ENCODE peak calls at places on chromosomes 1 and 21, in nine cellular contexts. A is H1, G is HepG2, J is suprapubic skin, S is transverse colon, L is GM23338, Q is sigmoid colon, U is K562, V is HCT116. K is an unnamed sample.

GRCh38 chr1:160117709-160118183 is 2.2 kb downstream of the ATP1A2 start:
- DNase-seq in S (peak), L (no peak), J (no peak), U (no peak), V (no peak), Q (peak), G (no peak), A (no peak), K (no peak)

GRCh38 chr1:150528196-150528595 is 12.6 kb downstream of the FALEC start:
- DNase-seq in S (no peak), Q (no peak), L (no peak), V (no peak), A (no peak), J (no peak), G (no peak), U (no peak), K (no peak)

GRCh38 chr1:91091812-91092211 is 70.0 kb upstream of the ZNF644 start:
- DNase-seq in S (no peak), V (no peak), J (no peak), A (no peak), U (no peak), Q (no peak), G (peak), L (no peak), K (no peak)

GRCh38 chr1:15176898-15177665 is 23.5 kb downstream of the TMEM51 start:
- DNase-seq in L (no peak), U (no peak), S (no peak), Q (no peak), A (no peak), V (no peak), G (no peak), J (no peak), K (no peak)

GRCh38 chr1:38942664-38943428 is 1.2 kb upstream of the RHBDL2 start:
- DNase-seq in G (peak), J (no peak), Q (no peak), L (no peak), V (no peak), A (no peak), U (no peak), S (no peak), K (no peak)

GRCh38 chr1:145719230-145720079 is at the start of gene CD160:
- DNase-seq in J (no peak), L (peak), V (no peak), A (no peak), G (no peak), U (no peak), Q (no peak), S (no peak), K (no peak)

GRCh38 chr21:44817914-44818635 is at the start of gene SUMO3:
- DNase-seq in G (peak), V (no peak), S (peak), Q (peak), A (no peak), L (peak), J (no peak), U (peak), K (peak)

GRCh38 chr1:152141971-152142584 is 16.9 kb downstream of the RPTN start:
- DNase-seq in G (peak), Q (no peak), V (peak), A (peak), U (peak), L (peak), S (peak), J (no peak), K (no peak)

GRCh38 chr1:89865498-89866385 is 44.9 kb downstream of the LRRC8D start:
- DNase-seq in A (no peak), V (peak), U (no peak), L (no peak), Q (no peak), G (no peak), S (no peak), J (no peak), K (no peak)

GRCh38 chr1:206117151-206117948 is at the start of gene AVPR1B:
- DNase-seq in U (no peak), V (no peak), A (peak), Q (no peak), S (peak), J (no peak), L (peak), G (no peak), K (peak)

GRCh38 chr1:59026472-59026948 is 242.7 kb upstream of the JUN start:
- DNase-seq in L (no peak), A (no peak), Q (no peak), V (no peak), U (no peak), J (no peak), G (no peak), S (no peak), K (no peak)

GRCh38 chr1:109214695-109215623 is 1.2 kb downstream of the SARS1 start:
- DNase-seq in Q (peak), G (peak), L (peak), U (peak), V (peak), J (no peak), A (no peak), S (peak), K (peak)

GRCh38 chr1:51679435-51679834 is 62.5 kb downstream of the OSBPL9 start:
- DNase-seq in J (no peak), L (no peak), S (no peak), G (no peak), U (no peak), A (no peak), V (no peak), Q (no peak), K (no peak)

GRCh38 chr1:203046984-203047630 is 20.8 kb downstream of the PPFIA4 start:
- DNase-seq in J (no peak), Q (no peak), L (no peak), U (no peak), G (no peak), S (no peak), V (no peak), A (no peak), K (no peak)

GRCh38 chr1:158506369-158506987 is 34.5 kb downstream of the OR10R2 start:
- DNase-seq in V (no peak), Q (no peak), U (peak), L (peak), J (no peak), S (peak), A (peak), G (peak), K (no peak)

GRCh38 chr1:77513839-77514763 is 168.4 kb downstream of the ZZZ3 start:
- DNase-seq in S (no peak), V (no peak), A (peak), L (peak), Q (no peak), U (no peak), J (no peak), G (no peak), K (no peak)

GRCh38 chr1:2392071-2392442 is 416 bp downstream of the RER1 start:
- DNase-seq in Q (no peak), A (no peak), G (no peak), S (no peak), J (no peak), U (peak), L (no peak), V (no peak), K (no peak)

GRCh38 chr1:203127672-203128611 is at the start of gene ADORA1:
- DNase-seq in J (peak), Q (peak), G (peak), A (no peak), V (peak), S (peak), U (peak), L (peak), K (no peak)

GRCh38 chr1:208045410-208046252 is 134.7 kb upstream of the CD34 start:
- DNase-seq in A (no peak), J (no peak), V (peak), L (peak), U (no peak), Q (no peak), G (no peak), S (no peak), K (no peak)

GRCh38 chr1:98126740-98127139 is 205.9 kb upstream of the DPYD start:
- DNase-seq in Q (no peak), J (no peak), U (no peak), G (no peak), V (no peak), S (no peak), L (no peak), A (no peak), K (no peak)

GRCh38 chr1:175317795-175318194 is 125.2 kb upstream of the KIAA0040 start:
- DNase-seq in Q (peak), G (no peak), U (no peak), S (no peak), A (no peak), J (no peak), L (no peak), V (no peak), K (no peak)

GRCh38 chr1:118300808-118301207 is 115.8 kb upstream of the SPAG17 start:
- DNase-seq in S (no peak), J (no peak), V (no peak), Q (no peak), U (no peak), A (peak), G (no peak), L (peak), K (no peak)

GRCh38 chr1:61680500-61680899 is 44.4 kb downstream of the TM2D1 start:
- DNase-seq in A (no peak), L (no peak), S (no peak), J (no peak), V (no peak), G (no peak), Q (no peak), U (no peak), K (no peak)

GRCh38 chr1:197080323-197080722 is 13.3 kb upstream of the F13B start:
- DNase-seq in G (no peak), A (no peak), U (no peak), L (no peak), Q (no peak), S (no peak), V (no peak), J (no peak), K (no peak)

GRCh38 chr1:197598935-197599334 is 176.3 kb downstream of the DENND1B start:
- DNase-seq in S (no peak), Q (no peak), V (no peak), A (no peak), G (no peak), J (no peak), U (no peak), L (no peak), K (no peak)

GRCh38 chr1:3064901-3065300 is 4.1 kb upstream of the PRDM16 start:
- DNase-seq in G (no peak), L (no peak), A (no peak), S (no peak), V (no peak), J (peak), Q (peak), U (no peak), K (no peak)

GRCh38 chr1:193229136-193229535 is 42.7 kb upstream of the B3GALT2 start:
- DNase-seq in G (no peak), V (no peak), U (no peak), S (no peak), J (no peak), Q (no peak), L (no peak), A (no peak), K (no peak)

GRCh38 chr1:51336004-51336403 is 5.6 kb upstream of the TTC39A start:
- DNase-seq in G (no peak), A (no peak), Q (no peak), J (peak), S (no peak), V (no peak), U (no peak), L (no peak), K (no peak)

GRCh38 chr1:201385299-201385891 is 7.9 kb upstream of the TNNT2 start:
- DNase-seq in Q (no peak), L (peak), V (no peak), U (peak), J (no peak), G (peak), A (peak), S (peak), K (peak)

GRCh38 chr1:150973826-150974579 is 632 bp downstream of the CERS2 start:
- DNase-seq in Q (no peak), S (peak), U (no peak), V (no peak), A (no peak), J (no peak), L (peak), G (no peak), K (peak)

GRCh38 chr1:44775930-44776748 is 799 bp downstream of the RPS8 start:
- DNase-seq in A (no peak), V (no peak), Q (no peak), L (no peak), G (no peak), U (peak), S (peak), J (no peak), K (no peak)

GRCh38 chr1:20187103-20187812 is 940 bp upstream of the PLA2G2C start:
- DNase-seq in A (no peak), G (no peak), U (peak), S (peak), Q (peak), L (peak), V (no peak), J (no peak), K (no peak)

GRCh38 chr1:212467843-212468482 is 35.2 kb downstream of the NENF start:
- DNase-seq in G (no peak), V (no peak), Q (no peak), J (no peak), L (no peak), S (no peak), U (peak), A (no peak), K (peak)

GRCh38 chr1:3796215-3797193 is at the start of gene LRRC47:
- DNase-seq in A (peak), J (peak), Q (peak), S (peak), L (peak), U (peak), G (peak), V (peak), K (peak)

DNA sequence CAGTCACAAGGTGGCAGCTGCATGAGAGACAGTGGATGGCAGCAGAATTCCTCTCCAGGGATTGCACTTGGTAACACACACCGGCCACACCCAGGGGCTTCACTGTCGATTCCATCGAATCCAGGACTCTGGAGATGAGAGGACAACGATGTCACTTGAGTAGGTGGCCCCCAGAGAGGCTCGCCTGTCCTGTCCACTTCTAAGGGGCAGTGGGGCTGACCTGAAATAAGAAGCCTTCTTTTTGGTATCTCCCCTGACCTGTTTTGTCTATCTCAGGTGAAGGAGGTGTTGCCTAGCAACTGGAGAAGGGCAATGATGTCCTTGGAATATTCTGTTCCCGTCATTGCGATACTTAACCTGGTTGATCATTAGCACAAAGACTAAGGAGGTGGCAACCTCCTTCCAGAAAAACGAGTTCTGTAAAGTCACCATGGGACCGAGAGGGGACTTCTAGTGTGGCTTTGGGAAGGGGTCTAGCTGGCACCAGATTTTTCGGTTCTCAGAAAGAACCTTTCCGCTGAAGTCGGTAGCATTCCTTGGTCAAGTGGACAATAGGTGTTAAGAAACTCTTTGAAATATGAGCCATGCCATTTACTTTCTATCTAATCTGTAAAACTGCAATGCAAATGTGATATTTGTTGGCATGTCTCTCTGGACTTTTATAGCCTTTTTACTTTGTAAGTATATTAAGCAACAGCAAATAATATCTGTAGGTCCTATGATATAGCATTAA is 85.3 kb upstream of the TMPRSS2 start:
- DNase-seq in A (no peak), J (peak), G (no peak), L (no peak), U (no peak), Q (no peak), V (no peak), S (no peak), K (no peak)
- TF ChIP-seq POLR2AphosphoS5 in A (no peak), J (no peak), G (no peak), L (no peak), U (no peak), Q (no peak), V (no peak), S (no peak), K (no peak)

GRCh38 chr1:9653783-9654517 is 2.4 kb downstream of the PIK3CD start:
- DNase-seq in V (no peak), G (no peak), J (no peak), L (no peak), S (no peak), Q (no peak), U (no peak), A (no peak), K (no peak)

GRCh38 chr1:9651565-9652378 is at the start of gene PIK3CD:
- DNase-seq in Q (no peak), L (peak), A (no peak), V (no peak), J (no peak), U (peak), S (no peak), G (no peak), K (no peak)

GRCh38 chr1:9653195-9653782 is 1.8 kb downstream of the PIK3CD start:
- DNase-seq in V (no peak), S (no peak), J (no peak), U (no peak), G (no peak), A (no peak), Q (no peak), L (no peak), K (no peak)

GRCh38 chr1:9651220-9651564 is 339 bp upstream of the PIK3CD start:
- DNase-seq in A (no peak), G (no peak), U (no peak), V (no peak), Q (no peak), S (no peak), J (no peak), L (no peak), K (no peak)

GRCh38 chr1:9652379-9653194 is 1.1 kb downstream of the PIK3CD start:
- DNase-seq in J (no peak), G (no peak), V (no peak), S (peak), U (peak), A (no peak), L (peak), Q (no peak), K (no peak)
- TF ChIP-seq POLR2AphosphoS5 in J (no peak), G (no peak), V (no peak), S (no peak), U (no peak), A (no peak), L (no peak), Q (no peak), K (no peak)

DNA sequence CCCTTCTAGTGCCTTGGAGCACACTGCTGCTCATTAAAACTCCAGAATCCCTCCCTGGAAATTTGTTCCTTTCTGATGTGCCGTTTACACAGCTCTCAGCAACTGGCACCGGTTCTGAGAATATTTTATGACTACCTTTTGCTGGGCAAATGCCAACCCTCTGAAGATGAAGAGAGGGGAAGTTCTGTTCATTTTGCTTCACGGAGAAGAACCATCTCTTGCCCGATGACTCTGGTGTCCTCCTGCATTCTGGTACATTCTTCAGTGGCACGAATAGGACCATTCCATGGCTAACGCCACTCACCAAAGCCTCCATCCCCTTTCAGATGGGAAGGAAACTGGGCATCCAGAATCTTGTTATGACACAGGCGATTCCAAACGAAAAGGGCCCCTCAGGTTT is 96.2 kb upstream of the SIM2 start:
- DNase-seq in G (no peak), A (no peak), S (no peak), L (no peak), V (no peak), J (no peak), Q (no peak), U (no peak), K (no peak)
- TF ChIP-seq POLR2AphosphoS5 in G (no peak), A (no peak), S (no peak), L (no peak), V (no peak), J (no peak), Q (no peak), U (no peak), K (no peak)

GRCh38 chr1:32998997-32999396 is 34.4 kb upstream of the RNF19B start:
- DNase-seq in J (no peak), V (no peak), A (no peak), Q (no peak), S (no peak), L (no peak), U (no peak), G (no peak), K (no peak)
- TF ChIP-seq POLR2AphosphoS5 in J (no peak), V (no peak), A (no peak), Q (no peak), S (no peak), L (no peak), U (no peak), G (no peak), K (no peak)

DNA sequence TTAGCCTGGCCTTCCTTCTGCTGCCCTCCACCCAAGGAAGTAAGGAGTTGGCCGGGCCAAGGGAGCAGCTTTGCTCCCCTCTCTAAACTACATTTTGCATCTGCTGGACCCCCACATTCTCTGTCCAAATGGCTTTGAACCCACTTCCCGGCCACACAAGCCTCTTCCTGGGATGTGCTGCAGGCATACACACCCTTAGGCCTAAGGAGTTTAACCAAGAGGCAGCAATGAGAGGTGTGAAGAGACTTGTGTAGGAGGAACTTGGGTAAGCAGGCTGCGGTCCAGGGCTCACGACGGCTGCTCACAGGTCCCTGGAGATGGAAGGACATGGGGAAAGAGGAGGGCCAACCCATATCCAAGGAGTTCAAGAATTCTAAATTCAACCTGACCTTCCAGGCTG is 196.7 kb upstream of the SGIP1 start:
- DNase-seq in Q (no peak), V (no peak), G (no peak), S (no peak), L (no peak), A (no peak), U (no peak), J (no peak), K (no peak)
- TF ChIP-seq POLR2AphosphoS5 in Q (no peak), V (no peak), G (no peak), S (no peak), L (no peak), A (no peak), U (no peak), J (no peak), K (peak)

GRCh38 chr1:155227261-155228095 is 19.0 kb downstream of the MTX1 start:
- DNase-seq in A (peak), Q (peak), V (peak), S (peak), J (peak), G (peak), L (peak), U (peak), K (peak)
- TF ChIP-seq POLR2AphosphoS5 in A (peak), Q (peak), V (peak), S (peak), J (no peak), G (peak), L (peak), U (peak), K (peak)

GRCh38 chr1:1046243-1046642 is 26.3 kb downstream of the AGRN start:
- DNase-seq in G (no peak), U (no peak), V (no peak), J (no peak), S (no peak), L (no peak), A (no peak), Q (no peak), K (no peak)
- TF ChIP-seq POLR2AphosphoS5 in G (no peak), U (no peak), V (no peak), J (no peak), S (no peak), L (no peak), A (no peak), Q (no peak), K (no peak)

GRCh38 chr1:219066631-219067349 is 106.9 kb upstream of the LYPLAL1 start:
- DNase-seq in G (no peak), A (no peak), L (peak), S (no peak), V (peak), Q (no peak), U (no peak), J (no peak), K (no peak)
- TF ChIP-seq POLR2AphosphoS5 in G (no peak), A (no peak), L (no peak), S (no peak), V (no peak), Q (peak), U (no peak), J (no peak), K (no peak)

GRCh38 chr1:23763040-23763577 is 15.1 kb upstream of the PITHD1 start:
- DNase-seq in S (no peak), Q (no peak), V (no peak), J (no peak), G (no peak), A (no peak), U (no peak), L (no peak), K (no peak)
- TF ChIP-seq POLR2AphosphoS5 in S (no peak), Q (no peak), V (no peak), J (no peak), G (no peak), A (no peak), U (peak), L (no peak), K (no peak)

GRCh38 chr1:236142358-236143103 is at the start of gene GPR137B:
- DNase-seq in A (no peak), L (peak), Q (no peak), U (peak), J (no peak), V (no peak), G (no peak), S (peak), K (peak)
- TF ChIP-seq POLR2AphosphoS5 in A (no peak), L (peak), Q (peak), U (no peak), J (no peak), V (peak), G (no peak), S (no peak), K (no peak)